ENCODE peak calls at places on chromosome 2, in eight cellular contexts. G, A, E, U, V, O, F and Z are unnamed samples.

GRCh38 chr2:28515176-28515751 is 19.4 kb downstream of the PLB1 start:
- DNase-seq in G (no peak), A (no peak), E (no peak), U (no peak), V (no peak), O (no peak), F (no peak), Z (no peak)

GRCh38 chr2:207928079-207928478 is 97.2 kb downstream of the PLEKHM3 start:
- DNase-seq in G (no peak), A (no peak), E (no peak), U (no peak), V (no peak), O (no peak), F (peak; percentile 3), Z (no peak)

GRCh38 chr2:237055386-237056095 is 30.1 kb upstream of the COPS8 start:
- DNase-seq in G (no peak), A (no peak), E (no peak), U (no peak), V (no peak), O (no peak), F (no peak), Z (no peak)

GRCh38 chr2:108855194-108855593 is 68.6 kb downstream of the CCDC138 start:
- DNase-seq in G (no peak), A (no peak), E (peak; percentile 40), U (peak; percentile 11), V (no peak), O (no peak), F (no peak), Z (no peak)

GRCh38 chr2:112724611-112725525 is 4.0 kb downstream of the NT5DC4 start:
- DNase-seq in G (no peak), A (no peak), E (peak; percentile 46), U (no peak), V (no peak), O (no peak), F (no peak), Z (no peak)

GRCh38 chr2:230908595-230909191 is 16.3 kb downstream of the GPR55 start:
- DNase-seq in G (no peak), A (no peak), E (peak; percentile 74), U (peak; percentile 57), V (no peak), O (no peak), F (no peak), Z (no peak)

GRCh38 chr2:200744252-200744651 is 67.5 kb upstream of the BZW1 start:
- DNase-seq in G (no peak), A (no peak), E (no peak), U (no peak), V (no peak), O (no peak), F (no peak), Z (no peak)

GRCh38 chr2:102082591-102083586 is 59.7 kb upstream of the IL1R1 start:
- DNase-seq in G (peak; percentile 18), A (no peak), E (peak; percentile 84), U (peak; percentile 96), V (peak; percentile 4), O (no peak), F (no peak), Z (no peak)

GRCh38 chr2:111219285-111219684 is 98.6 kb downstream of the BCL2L11 start:
- DNase-seq in G (no peak), A (no peak), E (no peak), U (no peak), V (no peak), O (peak; percentile 38), F (no peak), Z (no peak)

GRCh38 chr2:171176516-171176915 is 15.8 kb upstream of the TLK1 start:
- DNase-seq in G (no peak), A (no peak), E (no peak), U (no peak), V (no peak), O (no peak), F (no peak), Z (no peak)

GRCh38 chr2:39851691-39852110 is 72.6 kb upstream of the THUMPD2 start:
- DNase-seq in G (no peak), A (no peak), E (peak; percentile 15), U (peak; percentile 39), V (no peak), O (peak; percentile 26), F (no peak), Z (no peak)

GRCh38 chr2:233799087-233799665 is 21.0 kb downstream of the MROH2A start:
- DNase-seq in G (no peak), A (no peak), E (no peak), U (no peak), V (no peak), O (no peak), F (no peak), Z (no peak)

GRCh38 chr2:37866535-37866934 is 58.6 kb upstream of the RMDN2 start:
- DNase-seq in G (no peak), A (no peak), E (no peak), U (no peak), V (no peak), O (no peak), F (no peak), Z (no peak)